ENCODE peak calls at places on chromosomes 3 and 15, in eight cellular contexts. One of them, this sample, is unnamed.

GRCh38 chr3:15815696-15816095 is 17.9 kb upstream of the ANKRD28 start:
- DNase-seq in posterior vena cava: no peak
- DNase-seq in mesendoderm: peak; percentile 26
- DNase-seq in glutamatergic neuron: no peak
- DNase-seq in NCI-H748 treated with DMSO at 0.1 percent for 48 hours: no peak
- DNase-seq in substantia nigra: no peak
- DNase-seq in nucleus accumbens: no peak
- DNase-seq in HT1080: peak; percentile 45
- DNase-seq in this sample: no peak

GRCh38 chr3:129596194-129597086 is 10.0 kb downstream of the PLXND1 start:
- DNase-seq in substantia nigra: peak; percentile 61
- DNase-seq in HT1080: peak; percentile 75
- DNase-seq in mesendoderm: peak; percentile 79
- DNase-seq in posterior vena cava: peak; percentile 97
- DNase-seq in NCI-H748 treated with DMSO at 0.1 percent for 48 hours: no peak
- DNase-seq in glutamatergic neuron: peak; percentile 80
- DNase-seq in nucleus accumbens: peak; percentile 82
- DNase-seq in this sample: no peak

GRCh38 chr3:32340039-32340438 is 51.6 kb upstream of the CMTM7 start:
- DNase-seq in substantia nigra: no peak
- DNase-seq in posterior vena cava: no peak
- DNase-seq in mesendoderm: peak; percentile 80
- DNase-seq in glutamatergic neuron: no peak
- DNase-seq in NCI-H748 treated with DMSO at 0.1 percent for 48 hours: peak; percentile 53
- DNase-seq in HT1080: peak; percentile 49
- DNase-seq in nucleus accumbens: peak; percentile 5
- DNase-seq in this sample: peak; percentile 67

GRCh38 chr15:44698651-44699050 is 12.5 kb downstream of the PATL2 start:
- DNase-seq in nucleus accumbens: no peak
- DNase-seq in NCI-H748 treated with DMSO at 0.1 percent for 48 hours: no peak
- DNase-seq in mesendoderm: no peak
- DNase-seq in glutamatergic neuron: no peak
- DNase-seq in substantia nigra: no peak
- DNase-seq in HT1080: no peak
- DNase-seq in posterior vena cava: no peak
- DNase-seq in this sample: no peak

GRCh38 chr3:45612918-45613602 is 18.5 kb downstream of the LIMD1 start:
- DNase-seq in HT1080: peak; percentile 39
- DNase-seq in substantia nigra: no peak
- DNase-seq in nucleus accumbens: no peak
- DNase-seq in mesendoderm: no peak
- DNase-seq in posterior vena cava: no peak
- DNase-seq in NCI-H748 treated with DMSO at 0.1 percent for 48 hours: no peak
- DNase-seq in glutamatergic neuron: no peak
- DNase-seq in this sample: no peak

GRCh38 chr15:43440721-43441281 is 52.2 kb downstream of the TP53BP1 start:
- DNase-seq in NCI-H748 treated with DMSO at 0.1 percent for 48 hours: no peak
- DNase-seq in mesendoderm: peak; percentile 94
- DNase-seq in nucleus accumbens: peak; percentile 66
- DNase-seq in substantia nigra: no peak
- DNase-seq in HT1080: peak; percentile 96
- DNase-seq in posterior vena cava: no peak
- DNase-seq in glutamatergic neuron: no peak
- DNase-seq in this sample: peak; percentile 57

GRCh38 chr15:22867886-22868285 is 29.4 kb downstream of the NIPA2 start:
- DNase-seq in NCI-H748 treated with DMSO at 0.1 percent for 48 hours: no peak
- DNase-seq in HT1080: no peak
- DNase-seq in posterior vena cava: no peak
- DNase-seq in glutamatergic neuron: no peak
- DNase-seq in mesendoderm: no peak
- DNase-seq in nucleus accumbens: no peak
- DNase-seq in substantia nigra: no peak
- DNase-seq in this sample: peak; percentile 25

GRCh38 chr3:50390523-50391177 is 31.3 kb upstream of the TMEM115 start:
- DNase-seq in substantia nigra: no peak
- DNase-seq in HT1080: no peak
- DNase-seq in glutamatergic neuron: no peak
- DNase-seq in NCI-H748 treated with DMSO at 0.1 percent for 48 hours: no peak
- DNase-seq in nucleus accumbens: peak; percentile 19
- DNase-seq in posterior vena cava: no peak
- DNase-seq in mesendoderm: no peak
- DNase-seq in this sample: no peak

GRCh38 chr3:179250803-179251476 is at the start of gene KCNMB3:
- DNase-seq in posterior vena cava: no peak
- DNase-seq in nucleus accumbens: no peak
- DNase-seq in HT1080: no peak
- DNase-seq in mesendoderm: no peak
- DNase-seq in glutamatergic neuron: no peak
- DNase-seq in NCI-H748 treated with DMSO at 0.1 percent for 48 hours: no peak
- DNase-seq in substantia nigra: no peak
- DNase-seq in this sample: no peak

GRCh38 chr3:364287-364686 is 167.7 kb downstream of the CHL1 start:
- DNase-seq in HT1080: no peak
- DNase-seq in substantia nigra: no peak
- DNase-seq in NCI-H748 treated with DMSO at 0.1 percent for 48 hours: no peak
- DNase-seq in mesendoderm: no peak
- DNase-seq in nucleus accumbens: no peak
- DNase-seq in glutamatergic neuron: no peak
- DNase-seq in posterior vena cava: no peak
- DNase-seq in this sample: no peak

GRCh38 chr3:77459926-77460325 is 420.0 kb downstream of the ROBO2 start:
- DNase-seq in HT1080: peak; percentile 58
- DNase-seq in NCI-H748 treated with DMSO at 0.1 percent for 48 hours: no peak
- DNase-seq in posterior vena cava: no peak
- DNase-seq in glutamatergic neuron: no peak
- DNase-seq in nucleus accumbens: no peak
- DNase-seq in mesendoderm: no peak
- DNase-seq in substantia nigra: no peak
- DNase-seq in this sample: no peak

GRCh38 chr3:190036631-190037030 is 84.1 kb downstream of the P3H2 start:
- DNase-seq in mesendoderm: no peak
- DNase-seq in substantia nigra: no peak
- DNase-seq in glutamatergic neuron: no peak
- DNase-seq in NCI-H748 treated with DMSO at 0.1 percent for 48 hours: no peak
- DNase-seq in HT1080: no peak
- DNase-seq in nucleus accumbens: no peak
- DNase-seq in posterior vena cava: no peak
- DNase-seq in this sample: no peak

GRCh38 chr3:174329321-174329720 is 529.8 kb upstream of the NAALADL2 start:
- DNase-seq in HT1080: peak; percentile 23
- DNase-seq in glutamatergic neuron: no peak
- DNase-seq in NCI-H748 treated with DMSO at 0.1 percent for 48 hours: no peak
- DNase-seq in posterior vena cava: no peak
- DNase-seq in substantia nigra: no peak
- DNase-seq in nucleus accumbens: no peak
- DNase-seq in mesendoderm: no peak
- DNase-seq in this sample: no peak

GRCh38 chr3:14525685-14526631 is 14.2 kb downstream of the GRIP2 start:
- DNase-seq in mesendoderm: peak; percentile 82
- DNase-seq in nucleus accumbens: no peak
- DNase-seq in posterior vena cava: peak; percentile 79
- DNase-seq in glutamatergic neuron: peak; percentile 6
- DNase-seq in NCI-H748 treated with DMSO at 0.1 percent for 48 hours: no peak
- DNase-seq in HT1080: peak; percentile 21
- DNase-seq in substantia nigra: no peak
- DNase-seq in this sample: no peak